ENCODE peak calls at places on chromosomes 13 and 19, in four cellular contexts. H is heart left ventricle; B is activated CD8-positive, alpha-beta memory T cell treated with anti-CD3 and anti-CD28 coated beads for 4 hours; R is activated CD4-positive, alpha-beta T cell treated with anti-CD3 and anti-CD28 coated beads for 24 hours. S is an unnamed sample.

GRCh38 chr19:15276620-15277019 is 44.4 kb upstream of the EPHX3 start:
- DNase-seq in H (no peak), B (no peak), R (no peak), S (no peak)

GRCh38 chr13:48504606-48505369 is 28.1 kb downstream of the RCBTB2 start:
- DNase-seq in H (no peak), B (no peak), R (no peak), S (no peak)

GRCh38 chr19:41308450-41309224 is 1.3 kb upstream of the CCDC97 start:
- DNase-seq in H (peak), B (peak), R (peak), S (no peak)

GRCh38 chr19:46112527-46112926 is 12.0 kb downstream of the IGFL3 start:
- DNase-seq in H (no peak), B (no peak), R (no peak), S (no peak)

GRCh38 chr13:50197705-50198104 is 182.5 kb downstream of the KCNRG start:
- DNase-seq in H (no peak), B (no peak), R (no peak), S (no peak)

GRCh38 chr19:50815443-50815842 is 8.1 kb downstream of the KLK1 start:
- DNase-seq in H (no peak), B (no peak), R (no peak), S (no peak)

GRCh38 chr19:21130097-21130775 is 11.6 kb upstream of the ZNF431 start:
- DNase-seq in H (no peak), B (no peak), R (no peak), S (no peak)

GRCh38 chr19:7978196-7978825 is 27.1 kb downstream of the ELAVL1 start:
- DNase-seq in H (no peak), B (no peak), R (no peak), S (no peak)

GRCh38 chr13:46858776-46859175 is 38.1 kb downstream of the HTR2A start:
- DNase-seq in H (no peak), B (no peak), R (no peak), S (no peak)

GRCh38 chr13:77979721-77980377 is 61.2 kb upstream of the EDNRB start:
- DNase-seq in H (no peak), B (no peak), R (no peak), S (no peak)